ENCODE peak calls at places on chromosomes 16 and 17, in seven cellular contexts. Q is tibial nerve, A is HL-60, T is IMR-90, D is thoracic aorta, Y is WERI-Rb-1, M is AG10803. H is an unnamed sample.

GRCh38 chr17:31211352-31212012 is 85.6 kb downstream of the OMG start:
- DNase-seq in Q (no peak), A (no peak), T (peak), D (no peak), Y (no peak), M (no peak), H (no peak)

GRCh38 chr16:64121473-64121872 is 1000.4 kb downstream of the CDH11 start:
- DNase-seq in Q (no peak), A (no peak), T (peak), D (no peak), Y (no peak), M (peak), H (peak)

GRCh38 chr16:82653550-82654511 is 27.1 kb downstream of the CDH13 start:
- DNase-seq in Q (no peak), A (no peak), T (peak), D (no peak), Y (no peak), M (peak), H (no peak)

GRCh38 chr17:7220593-7221280 is 999 bp downstream of the ACADVL start:
- DNase-seq in Q (no peak), A (no peak), T (peak), D (no peak), Y (peak), M (peak), H (no peak)

GRCh38 chr17:58308173-58308984 is 20.2 kb downstream of the TSPOAP1 start:
- DNase-seq in Q (no peak), A (no peak), T (no peak), D (no peak), Y (peak), M (no peak), H (no peak)

GRCh38 chr16:30660424-30661251 is 2.4 kb downstream of the FBRS start:
- DNase-seq in Q (no peak), A (no peak), T (peak), D (no peak), Y (no peak), M (no peak), H (no peak)

GRCh38 chr17:50272711-50273653 is 1.3 kb upstream of the TMEM92 start:
- DNase-seq in Q (no peak), A (no peak), T (peak), D (no peak), Y (peak), M (peak), H (no peak)

GRCh38 chr16:68445458-68445857 is 2.9 kb downstream of the SMPD3 start:
- DNase-seq in Q (no peak), A (peak), T (peak), D (no peak), Y (peak), M (no peak), H (no peak)

GRCh38 chr17:72661093-72661944 is 431.2 kb downstream of the SLC39A11 start:
- DNase-seq in Q (no peak), A (no peak), T (no peak), D (no peak), Y (no peak), M (no peak), H (no peak)

DNA sequence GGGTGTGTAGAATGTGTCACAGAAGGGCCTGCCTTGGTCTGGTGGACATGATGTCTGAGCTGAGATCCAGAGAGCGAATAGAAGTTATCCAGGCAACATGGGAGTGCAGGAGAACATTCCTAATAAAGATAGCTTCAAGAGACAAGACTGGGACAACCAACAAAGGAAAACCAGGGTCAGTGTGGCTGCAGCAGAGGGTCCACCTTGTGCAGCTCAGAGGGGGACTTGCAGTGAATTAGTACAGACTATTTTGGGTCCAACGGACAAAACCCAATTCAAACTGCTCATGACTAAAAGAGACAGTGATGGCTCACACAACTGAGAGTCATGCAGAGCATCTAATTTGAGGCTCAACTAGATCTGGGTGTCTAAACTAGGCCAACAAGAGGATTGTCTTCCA is 192.1 kb downstream of the CBLN1 start:
- DNase-seq in Q (no peak), A (no peak), T (no peak), D (no peak), Y (no peak), M (no peak), H (no peak)
- H3K4me3 ChIP-seq in Q (no peak), A (no peak), T (no peak), D (no peak), Y (no peak), M (no peak), H (no peak)

GRCh38 chr16:12903325-12904040 is 2.1 kb downstream of the SHISA9 start:
- DNase-seq in Q (no peak), A (no peak), T (no peak), D (no peak), Y (peak), M (no peak), H (no peak)
- H3K4me3 ChIP-seq in Q (peak), A (no peak), T (no peak), D (peak), Y (peak), M (peak), H (peak)

GRCh38 chr16:4922721-4923342 is 14.1 kb downstream of the PPL start:
- DNase-seq in Q (no peak), A (no peak), T (no peak), D (no peak), Y (no peak), M (no peak), H (no peak)

GRCh38 chr16:4926928-4927327 is 10.0 kb downstream of the PPL start:
- DNase-seq in Q (no peak), A (no peak), T (no peak), D (no peak), Y (no peak), M (no peak), H (no peak)

GRCh38 chr16:4925791-4926190 is 11.2 kb downstream of the PPL start:
- DNase-seq in Q (no peak), A (no peak), T (no peak), D (no peak), Y (no peak), M (no peak), H (no peak)

GRCh38 chr16:4923853-4924252 is 13.1 kb downstream of the PPL start:
- DNase-seq in Q (no peak), A (no peak), T (no peak), D (no peak), Y (no peak), M (no peak), H (no peak)

DNA sequence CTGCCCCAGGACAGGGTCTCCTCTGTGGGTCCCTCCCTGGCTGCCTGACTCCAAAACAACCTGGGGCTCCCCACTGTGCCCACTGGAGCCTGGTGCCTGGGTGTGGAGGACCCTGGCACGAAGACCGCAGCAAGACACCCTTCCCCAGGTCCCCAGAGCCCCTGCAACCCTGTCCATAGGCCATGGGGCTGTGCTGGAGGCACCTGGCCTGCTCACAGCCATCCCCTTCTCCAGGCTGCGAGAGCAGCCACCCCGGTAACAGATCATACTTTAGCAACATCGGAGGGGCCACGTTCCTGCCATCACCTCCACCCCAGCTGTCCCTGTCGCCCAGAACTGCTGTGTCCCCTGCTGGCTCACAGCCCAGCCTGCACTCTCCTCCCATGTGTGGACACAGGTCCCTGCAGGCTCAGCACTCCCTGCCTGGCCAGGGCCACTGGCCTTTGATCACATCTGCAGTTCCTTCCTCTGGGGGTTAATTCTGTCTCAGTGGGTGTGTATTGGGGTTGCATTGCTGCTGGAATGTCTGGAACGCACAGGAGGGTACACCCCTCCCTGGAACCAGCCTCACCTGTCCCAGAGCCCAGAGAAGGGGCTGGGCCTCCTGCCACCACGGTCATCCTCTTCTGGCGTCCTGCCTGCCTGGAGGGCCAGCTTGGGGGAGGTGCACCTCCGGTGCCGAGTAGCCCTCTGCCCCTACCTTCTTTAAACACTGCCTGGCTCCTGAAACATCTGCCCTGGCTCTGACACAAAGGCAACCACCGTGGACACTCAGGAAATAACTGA is 12.2 kb downstream of the PPL start:
- DNase-seq in Q (no peak), A (no peak), T (no peak), D (no peak), Y (no peak), M (no peak), H (no peak)
- H3K4me3 ChIP-seq in Q (no peak), A (no peak), T (no peak), D (no peak), Y (no peak), M (no peak), H (no peak)

GRCh38 chr16:86618431-86619262 is 40.3 kb downstream of the FOXL1 start:
- DNase-seq in Q (no peak), A (no peak), T (peak), D (no peak), Y (no peak), M (peak), H (no peak)
- H3K4me3 ChIP-seq in Q (peak), A (no peak), T (peak), D (peak), Y (no peak), M (peak), H (no peak)

GRCh38 chr17:8339540-8339939 is at the start of gene ODF4:
- DNase-seq in Q (no peak), A (no peak), T (no peak), D (no peak), Y (no peak), M (no peak), H (no peak)
- H3K4me3 ChIP-seq in Q (no peak), A (no peak), T (no peak), D (peak), Y (no peak), M (no peak), H (no peak)

DNA sequence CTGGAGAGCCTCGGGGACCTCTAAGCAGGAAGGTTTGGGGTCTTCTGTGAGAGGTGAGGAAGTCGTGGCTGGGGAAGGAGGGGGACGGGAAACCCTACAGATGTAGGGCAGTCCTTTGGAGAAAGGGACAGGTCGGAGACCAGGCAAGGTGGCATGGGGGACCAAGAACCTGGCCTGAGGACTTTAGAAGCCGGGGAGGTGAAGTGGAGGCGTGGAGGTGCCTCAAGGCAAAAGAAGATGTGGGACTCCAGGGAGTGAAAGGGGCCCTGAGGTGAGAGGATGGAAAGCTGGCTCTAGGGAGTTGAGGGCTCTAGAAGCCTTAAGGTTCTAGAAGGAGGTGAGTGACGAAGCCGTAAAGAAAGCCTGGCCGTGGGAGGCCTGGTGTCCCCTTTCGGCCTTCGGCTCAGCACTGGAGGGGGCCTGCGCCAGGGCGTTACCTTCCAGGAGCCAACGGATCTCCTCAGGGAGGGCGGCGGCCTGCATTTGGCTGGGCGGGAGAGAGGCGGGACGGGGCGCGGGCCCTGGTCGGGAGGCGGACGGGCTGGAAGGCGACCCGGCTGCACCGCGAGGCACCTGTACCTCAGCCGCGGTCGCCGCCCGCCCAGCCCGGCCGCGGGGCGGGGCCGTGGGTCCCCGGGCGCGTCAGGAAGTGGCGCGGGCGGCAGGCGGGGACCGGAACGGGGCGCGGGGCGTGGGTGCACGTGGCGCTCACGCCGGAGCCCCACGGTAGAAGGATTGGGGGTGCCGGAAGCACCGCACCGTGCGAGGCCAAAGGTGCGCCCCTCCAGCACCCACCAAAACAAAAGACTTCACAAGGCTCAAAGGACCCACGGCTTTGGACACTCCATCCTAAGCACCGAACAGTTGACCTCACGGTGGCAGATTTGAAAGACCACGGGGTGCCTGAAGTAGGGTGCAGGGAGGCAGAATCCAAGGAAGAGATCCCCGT is at the start of gene SKAP1:
- DNase-seq in Q (no peak), A (no peak), T (no peak), D (no peak), Y (no peak), M (no peak), H (no peak)
- H3K4me3 ChIP-seq in Q (peak), A (no peak), T (no peak), D (peak), Y (no peak), M (no peak), H (no peak)

GRCh38 chr17:80219013-80219776 is 938 bp downstream of the SGSH start:
- DNase-seq in Q (peak), A (peak), T (peak), D (peak), Y (no peak), M (peak), H (peak)
- H3K4me3 ChIP-seq in Q (peak), A (no peak), T (peak), D (peak), Y (peak), M (peak), H (peak)

DNA sequence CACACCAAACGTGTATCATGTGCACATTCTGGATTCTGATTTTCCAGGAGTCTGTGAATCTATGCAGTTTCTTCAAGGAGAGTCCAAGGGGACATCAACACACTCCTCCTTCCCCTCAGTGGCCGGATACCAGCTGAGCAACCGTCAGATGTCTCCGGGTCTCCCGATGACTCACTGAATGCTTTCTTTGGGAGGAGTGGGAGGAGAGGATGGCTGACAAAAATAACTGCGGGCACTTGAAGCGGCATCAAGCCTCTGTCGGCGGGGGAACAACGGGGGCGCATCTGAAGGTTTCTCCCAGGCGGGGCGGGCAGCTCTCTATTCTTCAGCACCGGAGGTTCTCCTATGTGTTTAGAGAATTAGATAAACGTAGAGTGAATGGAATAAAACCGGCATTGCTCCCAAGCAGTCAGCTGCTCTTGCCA is 24.6 kb upstream of the LRRC75A start:
- DNase-seq in Q (no peak), A (no peak), T (peak), D (no peak), Y (no peak), M (peak), H (no peak)
- H3K4me3 ChIP-seq in Q (no peak), A (no peak), T (no peak), D (peak), Y (no peak), M (peak), H (peak)

GRCh38 chr17:82334204-82334621 is 647 bp upstream of the SECTM1 start:
- DNase-seq in Q (no peak), A (no peak), T (no peak), D (no peak), Y (no peak), M (no peak), H (no peak)
- H3K4me3 ChIP-seq in Q (peak), A (no peak), T (no peak), D (peak), Y (no peak), M (peak), H (peak)

H was measured in skeletal muscle cell.